ENCODE peak calls at places on chromosomes 7 and 10, in five cellular contexts. X is psoas muscle, A is esophagus muscularis mucosa, N is transverse colon, B is adrenal gland. S is an unnamed sample.

GRCh38 chr7:106781828-106782544 is 83.1 kb upstream of the PIK3CG start:
- DNase-seq in A (no peak), N (no peak), X (no peak), B (no peak), S (no peak)

GRCh38 chr7:154424370-154424769 is 372.2 kb downstream of the DPP6 start:
- DNase-seq in B (no peak), N (no peak), X (no peak), A (no peak), S (no peak)

GRCh38 chr10:103669243-103669929 is 175.9 kb downstream of the NEURL1 start:
- DNase-seq in X (no peak), A (no peak), N (no peak), B (no peak), S (no peak)

GRCh38 chr7:134483296-134483695 is 24.4 kb upstream of the AKR1B1 start:
- DNase-seq in X (no peak), N (no peak), B (no peak), A (no peak), S (no peak)

GRCh38 chr10:89256338-89256737 is 4.8 kb upstream of the LIPA start:
- DNase-seq in A (no peak), B (no peak), X (no peak), N (no peak), S (no peak)

GRCh38 chr10:68560201-68560915 is at the start of gene TET1:
- DNase-seq in B (no peak), X (peak; percentile 55), N (peak; percentile 63), A (no peak), S (peak; percentile 14)

GRCh38 chr10:131644287-131644686 is 256.5 kb upstream of the PPP2R2D start:
- DNase-seq in B (no peak), N (no peak), X (no peak), A (no peak), S (no peak)

GRCh38 chr10:119368991-119369869 is 161.9 kb downstream of the GRK5 start:
- DNase-seq in A (no peak), B (no peak), N (peak; percentile 30), X (no peak), S (no peak)

GRCh38 chr7:114589436-114589835 is 174.8 kb downstream of the FOXP2 start:
- DNase-seq in B (no peak), A (no peak), X (no peak), N (no peak), S (no peak)

GRCh38 chr10:44993226-44993921 is 7.3 kb upstream of the ZNF22 start:
- DNase-seq in N (no peak), B (no peak), X (no peak), A (peak; percentile 60), S (peak; percentile 43)

GRCh38 chr10:125208854-125209545 is 48.6 kb upstream of the CTBP2 start:
- DNase-seq in N (no peak), A (no peak), B (no peak), X (no peak), S (no peak)

GRCh38 chr10:97063271-97063982 is 122.3 kb downstream of the SLIT1 start:
- DNase-seq in A (no peak), B (no peak), N (no peak), X (no peak), S (no peak)

GRCh38 chr7:108347616-108348015 is 108.6 kb downstream of the NRCAM start:
- DNase-seq in N (no peak), B (peak; percentile 68), A (no peak), X (no peak), S (no peak)

GRCh38 chr7:150326657-150327268 is 3.4 kb upstream of the ACTR3C start:
- DNase-seq in N (no peak), X (no peak), B (peak; percentile 29), A (no peak), S (no peak)

GRCh38 chr10:102926842-102927241 is 8.7 kb downstream of the CNNM2 start:
- DNase-seq in B (no peak), N (peak; percentile 34), A (no peak), X (no peak), S (no peak)

GRCh38 chr7:22452142-22452763 is 47.7 kb downstream of the STEAP1B start:
- DNase-seq in X (peak; percentile 35), A (no peak), N (peak; percentile 75), B (peak; percentile 78), S (peak; percentile 74)

GRCh38 chr10:11108356-11108755 is 90.7 kb downstream of the CELF2 start:
- DNase-seq in X (no peak), N (no peak), A (no peak), B (no peak), S (no peak)

GRCh38 chr7:7911339-7911738 is 57.3 kb upstream of the GLCCI1 start:
- DNase-seq in X (no peak), A (no peak), B (no peak), N (no peak), S (no peak)

GRCh38 chr7:27602766-27603165 is 59.9 kb downstream of the HIBADH start:
- DNase-seq in A (no peak), B (no peak), N (no peak), X (no peak), S (no peak)

GRCh38 chr7:50362712-50363282 is 58.3 kb downstream of the IKZF1 start:
- DNase-seq in X (no peak), A (no peak), N (peak; percentile 42), B (no peak), S (no peak)

GRCh38 chr10:130801276-130801675 is 510.2 kb downstream of the TCERG1L start:
- DNase-seq in X (no peak), B (no peak), N (no peak), A (no peak), S (no peak)

GRCh38 chr10:46554166-46554781 is 2.2 kb downstream of the GPRIN2 start:
- DNase-seq in A (no peak), X (no peak), B (no peak), N (no peak), S (no peak)

GRCh38 chr10:31836569-31837406 is 91.8 kb downstream of the ARHGAP12 start:
- DNase-seq in X (no peak), B (peak; percentile 65), A (no peak), N (no peak), S (peak; percentile 14)

GRCh38 chr7:13981070-13981469 is 8.4 kb downstream of the ETV1 start:
- DNase-seq in N (peak; percentile 63), X (no peak), B (peak; percentile 76), A (no peak), S (no peak)

GRCh38 chr7:142866361-142867096 is 11.7 kb downstream of the EPHB6 start:
- DNase-seq in B (peak; percentile 62), A (peak; percentile 83), X (no peak), N (peak; percentile 41), S (no peak)

GRCh38 chr10:29621161-29621560 is 13.6 kb downstream of the SVIL start:
- DNase-seq in X (peak; percentile 50), B (peak; percentile 52), N (no peak), A (no peak), S (no peak)

GRCh38 chr10:62323751-62324150 is 50.4 kb upstream of the ZNF365 start:
- DNase-seq in N (no peak), B (no peak), A (no peak), X (no peak), S (no peak)

GRCh38 chr7:98057157-98057556 is 49.5 kb upstream of the LMTK2 start:
- DNase-seq in X (no peak), N (no peak), B (no peak), A (no peak), S (no peak)

GRCh38 chr7:151059362-151060112 is at the start of gene SLC4A2:
- DNase-seq in A (peak; percentile 96), X (peak; percentile 88), B (peak; percentile 80), N (peak; percentile 83), S (peak; percentile 66)

GRCh38 chr10:33706191-33706590 is 371.7 kb upstream of the NRP1 start:
- DNase-seq in X (peak; percentile 55), N (peak; percentile 11), B (no peak), A (no peak), S (no peak)

GRCh38 chr7:128910569-128910945 is at the start of gene KCP:
- DNase-seq in A (no peak), B (no peak), X (no peak), N (no peak), S (no peak)
- H3K27me3 ChIP-seq in A (peaks cover 80% of the 10 kb centered on the region), B (peaks cover 21% of the 10 kb centered on the region), X (no peaks in the 10 kb centered on the region), N (peaks cover 53% of the 10 kb centered on the region), S (peaks cover 49% of the 10 kb centered on the region)

DNA sequence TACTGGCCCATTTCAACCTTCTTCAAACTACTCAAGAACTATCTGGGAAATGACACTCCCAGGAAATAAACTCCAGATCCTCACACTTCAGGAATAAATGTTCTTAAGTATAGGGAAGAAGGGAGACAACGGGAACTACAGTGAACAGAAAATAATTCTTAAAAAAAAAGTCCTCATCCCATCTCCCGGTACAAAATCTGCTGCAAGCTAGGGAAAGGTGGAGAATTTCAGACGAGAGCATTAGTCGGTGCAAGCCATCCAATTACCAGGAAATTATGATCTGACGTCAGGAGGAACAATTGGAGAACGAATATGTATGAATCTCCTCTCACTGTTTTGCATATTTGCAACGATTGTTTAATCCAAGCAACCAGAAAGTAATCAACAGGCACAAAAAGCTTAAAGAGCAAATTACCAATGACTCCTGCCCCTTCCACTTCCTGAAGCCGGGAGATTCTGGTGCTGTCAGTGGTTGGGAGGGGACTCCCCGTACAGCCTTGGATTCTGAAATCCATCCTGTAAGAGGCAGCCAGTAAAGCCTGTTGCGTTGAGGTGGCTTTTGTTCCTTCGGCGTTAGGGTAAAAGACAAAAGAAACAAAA is 15.1 kb upstream of the GATA3 start:
- DNase-seq in A (no peak), N (no peak), B (no peak), X (no peak), S (no peak)
- H3K27me3 ChIP-seq in A (peaks cover 100% of the 10 kb centered on the region), N (peaks cover 100% of the 10 kb centered on the region), B (peaks cover 96% of the 10 kb centered on the region), X (peaks cover 8% of the 10 kb centered on the region), S (peaks cover 48% of the 10 kb centered on the region)

GRCh38 chr7:130350945-130351663 is 6.5 kb downstream of the CPA5 start:
- DNase-seq in N (no peak), A (no peak), X (no peak), B (no peak), S (no peak)
- H3K27me3 ChIP-seq in N (no peaks in the 10 kb centered on the region), A (no peaks in the 10 kb centered on the region), X (no peaks in the 10 kb centered on the region), B (no peaks in the 10 kb centered on the region), S (no peaks in the 10 kb centered on the region)

GRCh38 chr7:159136846-159137245 is 7.8 kb downstream of the VIPR2 start:
- DNase-seq in B (no peak), X (no peak), A (no peak), N (no peak), S (no peak)

GRCh38 chr7:159137906-159138305 is 6.8 kb downstream of the VIPR2 start:
- DNase-seq in A (no peak), B (no peak), N (no peak), X (no peak), S (no peak)

GRCh38 chr7:159136013-159136412 is 8.7 kb downstream of the VIPR2 start:
- DNase-seq in B (no peak), A (no peak), N (no peak), X (no peak), S (no peak)

GRCh38 chr7:159138508-159138907 is 6.2 kb downstream of the VIPR2 start:
- DNase-seq in A (no peak), N (no peak), X (no peak), B (no peak), S (no peak)

DNA sequence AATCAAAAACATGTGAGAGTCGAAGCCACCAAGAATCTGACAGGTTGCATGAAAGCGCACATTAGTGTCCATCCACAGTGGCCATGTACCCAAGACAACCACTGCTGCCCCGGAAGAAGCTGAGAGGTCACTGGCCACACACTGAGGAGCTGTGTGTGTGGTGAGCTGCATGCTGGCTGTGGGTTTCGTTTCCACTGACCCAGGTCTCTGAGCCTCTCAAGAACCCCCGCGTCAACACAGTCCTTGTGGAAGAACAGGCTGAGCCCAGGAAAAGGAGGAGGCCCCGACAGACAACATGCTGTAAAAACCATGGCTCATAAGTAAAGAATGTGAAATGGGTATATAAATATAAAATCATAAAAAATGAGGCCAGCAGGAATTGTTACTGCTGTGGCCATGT is 8.2 kb downstream of the VIPR2 start:
- DNase-seq in X (no peak), B (no peak), A (no peak), N (no peak), S (no peak)
- H3K27me3 ChIP-seq in X (no peaks in the 10 kb centered on the region), B (no peaks in the 10 kb centered on the region), A (peaks cover 6% of the 10 kb centered on the region), N (peaks cover 8% of the 10 kb centered on the region), S (no peaks in the 10 kb centered on the region)

GRCh38 chr10:123150986-123151738 is 3.0 kb upstream of the BUB3 start:
- DNase-seq in A (peak; percentile 90), N (no peak), X (no peak), B (no peak), S (no peak)
- H3K27me3 ChIP-seq in A (peaks cover 74% of the 10 kb centered on the region), N (peaks cover 74% of the 10 kb centered on the region), X (peaks cover 3% of the 10 kb centered on the region), B (peaks cover 61% of the 10 kb centered on the region), S (peaks cover 71% of the 10 kb centered on the region)

S was measured in dorsolateral prefrontal cortex.